ENCODE peak calls at places on chromosome 6, in six cellular contexts. M, H, P, D, T and R are unnamed samples.

GRCh38 chr6:110125361-110125760 is 54.1 kb downstream of the WASF1 start:
- DNase-seq in M (no peak), H (no peak), P (no peak), D (no peak), T (no peak), R (no peak)

GRCh38 chr6:33694401-33694931 is 17.0 kb downstream of the UQCC2 start:
- DNase-seq in M (peak; percentile 100), H (no peak), P (no peak), D (no peak), T (peak; percentile 39), R (peak; percentile 47)

GRCh38 chr6:166240889-166241288 is 67.3 kb downstream of the PRR18 start:
- DNase-seq in M (no peak), H (no peak), P (no peak), D (no peak), T (no peak), R (no peak)

GRCh38 chr6:120874422-120874821 is 459.9 kb downstream of the TBC1D32 start:
- DNase-seq in M (no peak), H (no peak), P (no peak), D (no peak), T (no peak), R (peak; percentile 13)

GRCh38 chr6:38640216-38640909 is 634 bp upstream of the BTBD9 start:
- DNase-seq in M (no peak), H (no peak), P (peak; percentile 64), D (no peak), T (peak; percentile 35), R (no peak)

GRCh38 chr6:47200536-47201334 is 109.0 kb downstream of the TNFRSF21 start:
- DNase-seq in M (no peak), H (no peak), P (no peak), D (no peak), T (no peak), R (no peak)

GRCh38 chr6:108559884-108560462 is 744 bp upstream of the FOXO3 start:
- DNase-seq in M (peak; percentile 76), H (peak; percentile 44), P (no peak), D (peak; percentile 62), T (peak; percentile 84), R (peak; percentile 77)

GRCh38 chr6:109766167-109766566 is 75.1 kb downstream of the FIG4 start:
- DNase-seq in M (no peak), H (no peak), P (no peak), D (no peak), T (no peak), R (no peak)

GRCh38 chr6:37474316-37474715 is 25.4 kb downstream of the CCDC167 start:
- DNase-seq in M (no peak), H (no peak), P (no peak), D (no peak), T (no peak), R (no peak)

GRCh38 chr6:129267028-129267427 is 384.1 kb downstream of the LAMA2 start:
- DNase-seq in M (no peak), H (no peak), P (no peak), D (no peak), T (no peak), R (no peak)
- TF ChIP-seq CTCF in M (no peak), H (no peak), P (no peak), D (no peak), T (no peak), R (no peak)

GRCh38 chr6:145453376-145453775 is 281.9 kb downstream of the EPM2A start:
- DNase-seq in M (no peak), H (no peak), P (no peak), D (no peak), T (no peak), R (no peak)
- TF ChIP-seq CTCF in M (peak; percentile 9), H (no peak), P (peak; percentile 15), D (no peak), T (no peak), R (peak; percentile 24)

DNA sequence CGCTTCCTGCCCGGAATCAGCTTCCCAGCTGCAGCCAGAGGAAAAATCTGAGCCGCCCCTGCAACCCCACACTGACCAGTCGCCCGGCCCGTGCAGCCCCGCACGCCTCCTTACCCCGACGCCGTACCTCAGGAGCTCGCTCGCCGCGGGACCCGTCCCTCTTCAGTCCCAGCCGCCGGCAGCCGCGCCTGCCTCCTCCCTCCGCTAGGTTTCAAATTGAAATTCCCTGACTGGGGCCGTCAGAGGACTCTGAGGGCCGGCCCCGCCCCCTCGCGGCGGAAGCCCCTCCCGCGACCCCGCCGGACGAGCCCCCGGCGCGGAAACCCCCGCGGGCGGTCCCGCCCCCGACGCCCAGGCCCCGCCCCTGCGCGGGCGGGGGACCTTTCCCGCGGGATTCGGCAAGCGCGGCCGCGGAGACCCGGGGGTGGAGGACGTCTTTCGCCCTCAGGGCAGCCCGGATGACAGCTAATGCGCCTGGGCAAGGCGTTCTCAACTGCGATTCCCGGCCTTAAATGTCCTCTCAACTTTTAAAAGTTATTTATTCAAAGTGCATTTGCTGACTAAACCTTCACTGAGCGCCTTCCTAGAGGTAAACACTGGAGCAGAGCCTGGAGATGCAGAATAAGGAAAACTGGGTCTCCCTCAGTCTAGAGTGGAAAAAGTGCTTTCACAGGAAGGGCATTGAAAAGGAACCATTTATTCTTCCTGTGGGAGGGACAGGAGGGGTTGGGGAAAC is at the start of gene EPB41L2:
- DNase-seq in M (peak; percentile 90), H (peak; percentile 97), P (peak; percentile 94), D (peak; percentile 91), T (peak; percentile 95), R (peak; percentile 90)
- TF ChIP-seq CTCF in M (no peak), H (peak; percentile 36), P (peak; percentile 29), D (no peak), T (peak; percentile 50), R (peak; percentile 44)

GRCh38 chr6:77073410-77073760 is 389.9 kb downstream of the HTR1B start:
- DNase-seq in M (no peak), H (no peak), P (no peak), D (no peak), T (no peak), R (no peak)
- TF ChIP-seq CTCF in M (no peak), H (no peak), P (no peak), D (no peak), T (no peak), R (no peak)